ENCODE peak calls at places on chromosome 7, in seven cellular contexts. One of them, this sample, is unnamed.

GRCh38 chr7:158587425-158588084 is at the start of gene PTPRN2:
- DNase-seq in SIG-M5: no peak
- DNase-seq in neural crest cell: peak
- DNase-seq in C1 segment of cervical spinal cord: no peak
- DNase-seq in DMS79 treated with DMSO at 0.1 percent for 48 hours: no peak
- DNase-seq in CD8-positive, alpha-beta memory T cell: peak
- DNase-seq in stimulated activated CD8-positive, alpha-beta memory T cell treated with anti-CD3 and anti-CD28 coated beads, Interleukin-4, amount 100 ng/mL, for 1 hour: peak
- DNase-seq in this sample: peak

GRCh38 chr7:98040626-98041025 is 50.6 kb upstream of the OCM2 start:
- DNase-seq in SIG-M5: no peak
- DNase-seq in neural crest cell: no peak
- DNase-seq in C1 segment of cervical spinal cord: no peak
- DNase-seq in DMS79 treated with DMSO at 0.1 percent for 48 hours: no peak
- DNase-seq in CD8-positive, alpha-beta memory T cell: no peak
- DNase-seq in stimulated activated CD8-positive, alpha-beta memory T cell treated with anti-CD3 and anti-CD28 coated beads, Interleukin-4, amount 100 ng/mL, for 1 hour: no peak
- DNase-seq in this sample: no peak

GRCh38 chr7:38323156-38323555 is 49.7 kb upstream of the TARP start:
- DNase-seq in SIG-M5: no peak
- DNase-seq in neural crest cell: no peak
- DNase-seq in C1 segment of cervical spinal cord: no peak
- DNase-seq in DMS79 treated with DMSO at 0.1 percent for 48 hours: no peak
- DNase-seq in CD8-positive, alpha-beta memory T cell: no peak
- DNase-seq in stimulated activated CD8-positive, alpha-beta memory T cell treated with anti-CD3 and anti-CD28 coated beads, Interleukin-4, amount 100 ng/mL, for 1 hour: no peak
- DNase-seq in this sample: no peak

GRCh38 chr7:44956157-44956766 is 22.6 kb downstream of the MYO1G start:
- DNase-seq in SIG-M5: no peak
- DNase-seq in neural crest cell: no peak
- DNase-seq in C1 segment of cervical spinal cord: no peak
- DNase-seq in DMS79 treated with DMSO at 0.1 percent for 48 hours: no peak
- DNase-seq in CD8-positive, alpha-beta memory T cell: no peak
- DNase-seq in stimulated activated CD8-positive, alpha-beta memory T cell treated with anti-CD3 and anti-CD28 coated beads, Interleukin-4, amount 100 ng/mL, for 1 hour: no peak
- DNase-seq in this sample: no peak

GRCh38 chr7:91239171-91239604 is 25.0 kb upstream of the FZD1 start:
- DNase-seq in SIG-M5: no peak
- DNase-seq in neural crest cell: no peak
- DNase-seq in C1 segment of cervical spinal cord: no peak
- DNase-seq in DMS79 treated with DMSO at 0.1 percent for 48 hours: no peak
- DNase-seq in CD8-positive, alpha-beta memory T cell: no peak
- DNase-seq in stimulated activated CD8-positive, alpha-beta memory T cell treated with anti-CD3 and anti-CD28 coated beads, Interleukin-4, amount 100 ng/mL, for 1 hour: no peak
- DNase-seq in this sample: no peak

GRCh38 chr7:112156412-112156811 is 49.8 kb downstream of the DOCK4 start:
- DNase-seq in SIG-M5: no peak
- DNase-seq in neural crest cell: no peak
- DNase-seq in C1 segment of cervical spinal cord: no peak
- DNase-seq in DMS79 treated with DMSO at 0.1 percent for 48 hours: no peak
- DNase-seq in CD8-positive, alpha-beta memory T cell: no peak
- DNase-seq in stimulated activated CD8-positive, alpha-beta memory T cell treated with anti-CD3 and anti-CD28 coated beads, Interleukin-4, amount 100 ng/mL, for 1 hour: no peak
- DNase-seq in this sample: no peak

GRCh38 chr7:141363748-141364147 is 187.5 kb upstream of the AGK start:
- DNase-seq in SIG-M5: no peak
- DNase-seq in neural crest cell: no peak
- DNase-seq in C1 segment of cervical spinal cord: no peak
- DNase-seq in DMS79 treated with DMSO at 0.1 percent for 48 hours: no peak
- DNase-seq in CD8-positive, alpha-beta memory T cell: no peak
- DNase-seq in stimulated activated CD8-positive, alpha-beta memory T cell treated with anti-CD3 and anti-CD28 coated beads, Interleukin-4, amount 100 ng/mL, for 1 hour: no peak
- DNase-seq in this sample: no peak

GRCh38 chr7:1850976-1851571 is 181.0 kb downstream of the ELFN1 start:
- DNase-seq in SIG-M5: no peak
- DNase-seq in neural crest cell: no peak
- DNase-seq in C1 segment of cervical spinal cord: no peak
- DNase-seq in DMS79 treated with DMSO at 0.1 percent for 48 hours: no peak
- DNase-seq in CD8-positive, alpha-beta memory T cell: no peak
- DNase-seq in stimulated activated CD8-positive, alpha-beta memory T cell treated with anti-CD3 and anti-CD28 coated beads, Interleukin-4, amount 100 ng/mL, for 1 hour: no peak
- DNase-seq in this sample: peak

GRCh38 chr7:151087247-151088018 is 1.2 kb downstream of the AGAP3 start:
- DNase-seq in SIG-M5: no peak
- DNase-seq in neural crest cell: no peak
- DNase-seq in C1 segment of cervical spinal cord: peak
- DNase-seq in DMS79 treated with DMSO at 0.1 percent for 48 hours: no peak
- DNase-seq in CD8-positive, alpha-beta memory T cell: no peak
- DNase-seq in stimulated activated CD8-positive, alpha-beta memory T cell treated with anti-CD3 and anti-CD28 coated beads, Interleukin-4, amount 100 ng/mL, for 1 hour: no peak
- DNase-seq in this sample: peak

GRCh38 chr7:99733448-99733847 is 1.5 kb downstream of the CYP3A7 start:
- DNase-seq in SIG-M5: no peak
- DNase-seq in neural crest cell: no peak
- DNase-seq in C1 segment of cervical spinal cord: no peak
- DNase-seq in DMS79 treated with DMSO at 0.1 percent for 48 hours: no peak
- DNase-seq in CD8-positive, alpha-beta memory T cell: no peak
- DNase-seq in stimulated activated CD8-positive, alpha-beta memory T cell treated with anti-CD3 and anti-CD28 coated beads, Interleukin-4, amount 100 ng/mL, for 1 hour: no peak
- DNase-seq in this sample: no peak

GRCh38 chr7:64686493-64687184 is 20.7 kb downstream of the ZNF107 start:
- DNase-seq in SIG-M5: no peak
- DNase-seq in neural crest cell: no peak
- DNase-seq in C1 segment of cervical spinal cord: no peak
- DNase-seq in DMS79 treated with DMSO at 0.1 percent for 48 hours: no peak
- DNase-seq in CD8-positive, alpha-beta memory T cell: no peak
- DNase-seq in stimulated activated CD8-positive, alpha-beta memory T cell treated with anti-CD3 and anti-CD28 coated beads, Interleukin-4, amount 100 ng/mL, for 1 hour: no peak
- DNase-seq in this sample: no peak

GRCh38 chr7:27782849-27783248 is 42.9 kb downstream of the TAX1BP1 start:
- DNase-seq in SIG-M5: no peak
- DNase-seq in neural crest cell: no peak
- DNase-seq in C1 segment of cervical spinal cord: no peak
- DNase-seq in DMS79 treated with DMSO at 0.1 percent for 48 hours: no peak
- DNase-seq in CD8-positive, alpha-beta memory T cell: no peak
- DNase-seq in stimulated activated CD8-positive, alpha-beta memory T cell treated with anti-CD3 and anti-CD28 coated beads, Interleukin-4, amount 100 ng/mL, for 1 hour: no peak
- DNase-seq in this sample: no peak

GRCh38 chr7:27442446-27442845 is 199.8 kb downstream of the EVX1 start:
- DNase-seq in SIG-M5: no peak
- DNase-seq in neural crest cell: no peak
- DNase-seq in C1 segment of cervical spinal cord: no peak
- DNase-seq in DMS79 treated with DMSO at 0.1 percent for 48 hours: no peak
- DNase-seq in CD8-positive, alpha-beta memory T cell: no peak
- DNase-seq in stimulated activated CD8-positive, alpha-beta memory T cell treated with anti-CD3 and anti-CD28 coated beads, Interleukin-4, amount 100 ng/mL, for 1 hour: no peak
- DNase-seq in this sample: no peak

GRCh38 chr7:8151161-8151560 is 110.8 kb downstream of the ICA1 start:
- DNase-seq in SIG-M5: no peak
- DNase-seq in neural crest cell: no peak
- DNase-seq in C1 segment of cervical spinal cord: no peak
- DNase-seq in DMS79 treated with DMSO at 0.1 percent for 48 hours: no peak
- DNase-seq in CD8-positive, alpha-beta memory T cell: no peak
- DNase-seq in stimulated activated CD8-positive, alpha-beta memory T cell treated with anti-CD3 and anti-CD28 coated beads, Interleukin-4, amount 100 ng/mL, for 1 hour: no peak
- DNase-seq in this sample: no peak

GRCh38 chr7:6032167-6032566 is 991 bp downstream of the ANKRD61 start:
- DNase-seq in SIG-M5: no peak
- DNase-seq in neural crest cell: no peak
- DNase-seq in C1 segment of cervical spinal cord: no peak
- DNase-seq in DMS79 treated with DMSO at 0.1 percent for 48 hours: no peak
- DNase-seq in CD8-positive, alpha-beta memory T cell: no peak
- DNase-seq in stimulated activated CD8-positive, alpha-beta memory T cell treated with anti-CD3 and anti-CD28 coated beads, Interleukin-4, amount 100 ng/mL, for 1 hour: no peak
- DNase-seq in this sample: no peak

GRCh38 chr7:156220078-156220605 is 407.9 kb upstream of the SHH start:
- DNase-seq in SIG-M5: no peak
- DNase-seq in neural crest cell: no peak
- DNase-seq in C1 segment of cervical spinal cord: no peak
- DNase-seq in DMS79 treated with DMSO at 0.1 percent for 48 hours: no peak
- DNase-seq in CD8-positive, alpha-beta memory T cell: no peak
- DNase-seq in stimulated activated CD8-positive, alpha-beta memory T cell treated with anti-CD3 and anti-CD28 coated beads, Interleukin-4, amount 100 ng/mL, for 1 hour: no peak
- DNase-seq in this sample: no peak

GRCh38 chr7:79529896-79530235 is 76.4 kb upstream of the MAGI2 start:
- DNase-seq in SIG-M5: no peak
- DNase-seq in neural crest cell: no peak
- DNase-seq in C1 segment of cervical spinal cord: no peak
- DNase-seq in DMS79 treated with DMSO at 0.1 percent for 48 hours: no peak
- DNase-seq in CD8-positive, alpha-beta memory T cell: no peak
- DNase-seq in stimulated activated CD8-positive, alpha-beta memory T cell treated with anti-CD3 and anti-CD28 coated beads, Interleukin-4, amount 100 ng/mL, for 1 hour: no peak
- DNase-seq in this sample: no peak

GRCh38 chr7:115133248-115133647 is 211.4 kb downstream of the MDFIC start:
- DNase-seq in SIG-M5: no peak
- DNase-seq in neural crest cell: no peak
- DNase-seq in C1 segment of cervical spinal cord: no peak
- DNase-seq in DMS79 treated with DMSO at 0.1 percent for 48 hours: no peak
- DNase-seq in CD8-positive, alpha-beta memory T cell: no peak
- DNase-seq in stimulated activated CD8-positive, alpha-beta memory T cell treated with anti-CD3 and anti-CD28 coated beads, Interleukin-4, amount 100 ng/mL, for 1 hour: no peak
- DNase-seq in this sample: no peak

GRCh38 chr7:26187380-26188290 is 12.9 kb downstream of the HNRNPA2B1 start:
- DNase-seq in SIG-M5: peak
- DNase-seq in neural crest cell: no peak
- DNase-seq in C1 segment of cervical spinal cord: no peak
- DNase-seq in DMS79 treated with DMSO at 0.1 percent for 48 hours: no peak
- DNase-seq in CD8-positive, alpha-beta memory T cell: no peak
- DNase-seq in stimulated activated CD8-positive, alpha-beta memory T cell treated with anti-CD3 and anti-CD28 coated beads, Interleukin-4, amount 100 ng/mL, for 1 hour: no peak
- DNase-seq in this sample: no peak

GRCh38 chr7:7989133-7989984 is 20.8 kb downstream of the GLCCI1 start:
- DNase-seq in SIG-M5: no peak
- DNase-seq in neural crest cell: no peak
- DNase-seq in C1 segment of cervical spinal cord: no peak
- DNase-seq in DMS79 treated with DMSO at 0.1 percent for 48 hours: no peak
- DNase-seq in CD8-positive, alpha-beta memory T cell: no peak
- DNase-seq in stimulated activated CD8-positive, alpha-beta memory T cell treated with anti-CD3 and anti-CD28 coated beads, Interleukin-4, amount 100 ng/mL, for 1 hour: no peak
- DNase-seq in this sample: no peak

GRCh38 chr7:133293390-133294110 is 40.7 kb downstream of the EXOC4 start:
- DNase-seq in SIG-M5: no peak
- DNase-seq in neural crest cell: no peak
- DNase-seq in C1 segment of cervical spinal cord: no peak
- DNase-seq in DMS79 treated with DMSO at 0.1 percent for 48 hours: peak
- DNase-seq in CD8-positive, alpha-beta memory T cell: no peak
- DNase-seq in stimulated activated CD8-positive, alpha-beta memory T cell treated with anti-CD3 and anti-CD28 coated beads, Interleukin-4, amount 100 ng/mL, for 1 hour: no peak
- DNase-seq in this sample: no peak

GRCh38 chr7:50069613-50070012 is 23.4 kb downstream of the ZPBP start:
- DNase-seq in SIG-M5: no peak
- DNase-seq in neural crest cell: no peak
- DNase-seq in C1 segment of cervical spinal cord: no peak
- DNase-seq in DMS79 treated with DMSO at 0.1 percent for 48 hours: no peak
- DNase-seq in CD8-positive, alpha-beta memory T cell: no peak
- DNase-seq in stimulated activated CD8-positive, alpha-beta memory T cell treated with anti-CD3 and anti-CD28 coated beads, Interleukin-4, amount 100 ng/mL, for 1 hour: no peak
- DNase-seq in this sample: peak

GRCh38 chr7:82443801-82444219 is 233 bp upstream of the CACNA2D1 start:
- DNase-seq in SIG-M5: no peak
- DNase-seq in neural crest cell: peak
- DNase-seq in C1 segment of cervical spinal cord: peak
- DNase-seq in DMS79 treated with DMSO at 0.1 percent for 48 hours: peak
- DNase-seq in CD8-positive, alpha-beta memory T cell: no peak
- DNase-seq in stimulated activated CD8-positive, alpha-beta memory T cell treated with anti-CD3 and anti-CD28 coated beads, Interleukin-4, amount 100 ng/mL, for 1 hour: no peak
- DNase-seq in this sample: peak

GRCh38 chr7:24378871-24379608 is 95.0 kb downstream of the NPY start:
- DNase-seq in SIG-M5: no peak
- DNase-seq in neural crest cell: no peak
- DNase-seq in C1 segment of cervical spinal cord: no peak
- DNase-seq in DMS79 treated with DMSO at 0.1 percent for 48 hours: no peak
- DNase-seq in CD8-positive, alpha-beta memory T cell: no peak
- DNase-seq in stimulated activated CD8-positive, alpha-beta memory T cell treated with anti-CD3 and anti-CD28 coated beads, Interleukin-4, amount 100 ng/mL, for 1 hour: no peak
- DNase-seq in this sample: no peak

GRCh38 chr7:100509213-100509612 is 25.5 kb downstream of the NYAP1 start:
- DNase-seq in SIG-M5: no peak
- DNase-seq in neural crest cell: no peak
- DNase-seq in C1 segment of cervical spinal cord: no peak
- DNase-seq in DMS79 treated with DMSO at 0.1 percent for 48 hours: peak
- DNase-seq in CD8-positive, alpha-beta memory T cell: no peak
- DNase-seq in stimulated activated CD8-positive, alpha-beta memory T cell treated with anti-CD3 and anti-CD28 coated beads, Interleukin-4, amount 100 ng/mL, for 1 hour: no peak
- DNase-seq in this sample: peak

GRCh38 chr7:157669768-157670345 is 333.1 kb downstream of the DNAJB6 start:
- DNase-seq in SIG-M5: no peak
- DNase-seq in neural crest cell: no peak
- DNase-seq in C1 segment of cervical spinal cord: no peak
- DNase-seq in DMS79 treated with DMSO at 0.1 percent for 48 hours: no peak
- DNase-seq in CD8-positive, alpha-beta memory T cell: no peak
- DNase-seq in stimulated activated CD8-positive, alpha-beta memory T cell treated with anti-CD3 and anti-CD28 coated beads, Interleukin-4, amount 100 ng/mL, for 1 hour: no peak
- DNase-seq in this sample: peak

GRCh38 chr7:151945224-151945623 is 11.0 kb upstream of the GALNTL5 start:
- DNase-seq in SIG-M5: no peak
- DNase-seq in neural crest cell: no peak
- DNase-seq in C1 segment of cervical spinal cord: no peak
- DNase-seq in DMS79 treated with DMSO at 0.1 percent for 48 hours: no peak
- DNase-seq in CD8-positive, alpha-beta memory T cell: no peak
- DNase-seq in stimulated activated CD8-positive, alpha-beta memory T cell treated with anti-CD3 and anti-CD28 coated beads, Interleukin-4, amount 100 ng/mL, for 1 hour: no peak
- DNase-seq in this sample: no peak

GRCh38 chr7:93910076-93910994 is 4.0 kb downstream of the GNGT1 start:
- DNase-seq in SIG-M5: no peak
- DNase-seq in neural crest cell: no peak
- DNase-seq in C1 segment of cervical spinal cord: no peak
- DNase-seq in DMS79 treated with DMSO at 0.1 percent for 48 hours: no peak
- DNase-seq in CD8-positive, alpha-beta memory T cell: no peak
- DNase-seq in stimulated activated CD8-positive, alpha-beta memory T cell treated with anti-CD3 and anti-CD28 coated beads, Interleukin-4, amount 100 ng/mL, for 1 hour: no peak
- DNase-seq in this sample: no peak

GRCh38 chr7:28774529-28775057 is 183.5 kb downstream of the TRIL start:
- DNase-seq in SIG-M5: no peak
- DNase-seq in neural crest cell: no peak
- DNase-seq in C1 segment of cervical spinal cord: no peak
- DNase-seq in DMS79 treated with DMSO at 0.1 percent for 48 hours: no peak
- DNase-seq in CD8-positive, alpha-beta memory T cell: no peak
- DNase-seq in stimulated activated CD8-positive, alpha-beta memory T cell treated with anti-CD3 and anti-CD28 coated beads, Interleukin-4, amount 100 ng/mL, for 1 hour: no peak
- DNase-seq in this sample: no peak

GRCh38 chr7:117827861-117828260 is 45.4 kb downstream of the CTTNBP2 start:
- DNase-seq in SIG-M5: no peak
- DNase-seq in neural crest cell: no peak
- DNase-seq in C1 segment of cervical spinal cord: no peak
- DNase-seq in DMS79 treated with DMSO at 0.1 percent for 48 hours: peak
- DNase-seq in CD8-positive, alpha-beta memory T cell: no peak
- DNase-seq in stimulated activated CD8-positive, alpha-beta memory T cell treated with anti-CD3 and anti-CD28 coated beads, Interleukin-4, amount 100 ng/mL, for 1 hour: no peak
- DNase-seq in this sample: no peak

GRCh38 chr7:119413314-119413805 is 859.6 kb upstream of the KCND2 start:
- DNase-seq in SIG-M5: no peak
- DNase-seq in neural crest cell: no peak
- DNase-seq in C1 segment of cervical spinal cord: no peak
- DNase-seq in DMS79 treated with DMSO at 0.1 percent for 48 hours: no peak
- DNase-seq in CD8-positive, alpha-beta memory T cell: no peak
- DNase-seq in stimulated activated CD8-positive, alpha-beta memory T cell treated with anti-CD3 and anti-CD28 coated beads, Interleukin-4, amount 100 ng/mL, for 1 hour: no peak
- DNase-seq in this sample: peak

GRCh38 chr7:159061674-159062212 is 82.9 kb downstream of the VIPR2 start:
- DNase-seq in SIG-M5: no peak
- DNase-seq in neural crest cell: no peak
- DNase-seq in C1 segment of cervical spinal cord: no peak
- DNase-seq in DMS79 treated with DMSO at 0.1 percent for 48 hours: no peak
- DNase-seq in CD8-positive, alpha-beta memory T cell: no peak
- DNase-seq in stimulated activated CD8-positive, alpha-beta memory T cell treated with anti-CD3 and anti-CD28 coated beads, Interleukin-4, amount 100 ng/mL, for 1 hour: no peak
- DNase-seq in this sample: no peak

GRCh38 chr7:151207796-151208195 is 2.5 kb downstream of the H2BK1 start:
- DNase-seq in SIG-M5: no peak
- DNase-seq in neural crest cell: no peak
- DNase-seq in C1 segment of cervical spinal cord: no peak
- DNase-seq in DMS79 treated with DMSO at 0.1 percent for 48 hours: no peak
- DNase-seq in CD8-positive, alpha-beta memory T cell: no peak
- DNase-seq in stimulated activated CD8-positive, alpha-beta memory T cell treated with anti-CD3 and anti-CD28 coated beads, Interleukin-4, amount 100 ng/mL, for 1 hour: no peak
- DNase-seq in this sample: no peak

GRCh38 chr7:141409911-141410329 is 141.3 kb upstream of the AGK start:
- DNase-seq in SIG-M5: no peak
- DNase-seq in neural crest cell: no peak
- DNase-seq in C1 segment of cervical spinal cord: no peak
- DNase-seq in DMS79 treated with DMSO at 0.1 percent for 48 hours: peak
- DNase-seq in CD8-positive, alpha-beta memory T cell: no peak
- DNase-seq in stimulated activated CD8-positive, alpha-beta memory T cell treated with anti-CD3 and anti-CD28 coated beads, Interleukin-4, amount 100 ng/mL, for 1 hour: no peak
- DNase-seq in this sample: no peak